ENCODE peak calls at places on chromosomes 13 and 19, in four cellular contexts. One of them, this sample, is unnamed. For H3K9me1, the result is how much of the 10 kb centered on the place peaks cover.

GRCh38 chr19:1936430-1936829 is 4.5 kb upstream of the CSNK1G2 start:
- DNase-seq in IMR-90: no peak
- DNase-seq in K562: no peak
- DNase-seq in keratinocyte: no peak
- DNase-seq in this sample: no peak

GRCh38 chr19:38656171-38656981 is 8.9 kb downstream of the ACTN4 start:
- DNase-seq in IMR-90: peak
- DNase-seq in K562: no peak
- DNase-seq in keratinocyte: no peak
- DNase-seq in this sample: no peak

GRCh38 chr13:36981156-36981743 is 17.9 kb downstream of the ALG5 start:
- DNase-seq in IMR-90: peak
- DNase-seq in K562: peak
- DNase-seq in keratinocyte: no peak
- DNase-seq in this sample: peak

GRCh38 chr13:94329277-94329676 is 150.2 kb downstream of the DCT start:
- DNase-seq in IMR-90: peak
- DNase-seq in K562: no peak
- DNase-seq in keratinocyte: no peak
- DNase-seq in this sample: no peak

GRCh38 chr13:46961719-46962118 is 64.9 kb upstream of the HTR2A start:
- DNase-seq in IMR-90: peak
- DNase-seq in K562: no peak
- DNase-seq in keratinocyte: no peak
- DNase-seq in this sample: no peak

GRCh38 chr19:16969127-16969526 is 57.5 kb downstream of the CPAMD8 start:
- DNase-seq in IMR-90: no peak
- DNase-seq in K562: no peak
- DNase-seq in keratinocyte: no peak
- DNase-seq in this sample: no peak

GRCh38 chr13:33195693-33196464 is 89.7 kb downstream of the STARD13 start:
- DNase-seq in IMR-90: no peak
- DNase-seq in K562: no peak
- DNase-seq in keratinocyte: no peak
- DNase-seq in this sample: no peak

GRCh38 chr19:47663911-47664771 is 49.1 kb upstream of the EHD2 start:
- DNase-seq in IMR-90: peak
- DNase-seq in K562: peak
- DNase-seq in keratinocyte: no peak
- DNase-seq in this sample: no peak

GRCh38 chr19:18336121-18336520 is 4.3 kb upstream of the PGPEP1 start:
- DNase-seq in IMR-90: no peak
- DNase-seq in K562: no peak
- DNase-seq in keratinocyte: no peak
- DNase-seq in this sample: no peak

GRCh38 chr13:114004416-114005205 is 30.7 kb upstream of the C13orf46 start:
- DNase-seq in IMR-90: peak
- DNase-seq in K562: peak
- DNase-seq in keratinocyte: no peak
- DNase-seq in this sample: peak

GRCh38 chr19:48332662-48333466 is 7.5 kb downstream of the EMP3 start:
- DNase-seq in IMR-90: peak
- DNase-seq in K562: peak
- DNase-seq in keratinocyte: peak
- DNase-seq in this sample: peak

GRCh38 chr19:42683917-42684513 is 56.3 kb downstream of the PSG3 start:
- DNase-seq in IMR-90: peak
- DNase-seq in K562: peak
- DNase-seq in keratinocyte: no peak
- DNase-seq in this sample: no peak

GRCh38 chr13:42997381-42997780 is 5.3 kb upstream of the EPSTI1 start:
- DNase-seq in IMR-90: peak
- DNase-seq in K562: no peak
- DNase-seq in keratinocyte: no peak
- DNase-seq in this sample: peak

GRCh38 chr19:33174186-33174585 is 19.9 kb upstream of the LRP3 start:
- DNase-seq in IMR-90: no peak
- DNase-seq in K562: no peak
- DNase-seq in keratinocyte: no peak
- DNase-seq in this sample: no peak

DNA sequence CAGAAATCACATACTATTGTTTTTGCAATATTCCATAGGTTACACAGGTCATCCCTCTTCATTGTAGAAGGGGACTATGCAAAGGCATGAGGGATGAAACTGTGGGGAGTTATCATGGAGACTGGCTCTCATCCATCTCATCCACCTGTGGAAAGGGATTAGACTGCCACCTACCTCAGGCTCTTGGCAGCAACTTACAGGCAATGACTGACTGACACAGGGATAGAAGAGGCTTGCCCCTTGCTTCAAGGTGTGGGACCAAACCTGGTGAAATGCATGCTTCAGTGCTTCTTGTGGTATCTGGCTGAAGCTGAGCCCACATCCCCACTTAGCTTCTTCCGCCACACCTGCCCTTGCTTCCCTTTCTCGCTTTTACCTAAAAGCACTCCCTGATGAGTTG is 341.3 kb downstream of the GPC5 start:
- DNase-seq in IMR-90: no peak
- DNase-seq in K562: no peak
- DNase-seq in keratinocyte: no peak
- DNase-seq in this sample: no peak
- H3K4me3 ChIP-seq in IMR-90: no peak
- H3K4me3 ChIP-seq in K562: no peak
- H3K4me3 ChIP-seq in keratinocyte: no peak
- H3K4me3 ChIP-seq in this sample: no peak

GRCh38 chr13:97348569-97349100 is 85.3 kb upstream of the RAP2A start:
- DNase-seq in IMR-90: no peak
- DNase-seq in K562: no peak
- DNase-seq in keratinocyte: no peak
- DNase-seq in this sample: no peak
- H3K9me1 ChIP-seq in IMR-90: under half
- H3K9me1 ChIP-seq in K562: under half
- H3K9me1 ChIP-seq in keratinocyte: under half
- H3K9me1 ChIP-seq in this sample: under half

GRCh38 chr13:95707442-95708389 is 30.8 kb downstream of the DNAJC3 start:
- DNase-seq in IMR-90: no peak
- DNase-seq in K562: no peak
- DNase-seq in keratinocyte: no peak
- DNase-seq in this sample: no peak
- H3K4me3 ChIP-seq in IMR-90: no peak
- H3K4me3 ChIP-seq in K562: no peak
- H3K4me3 ChIP-seq in keratinocyte: no peak
- H3K4me3 ChIP-seq in this sample: no peak

DNA sequence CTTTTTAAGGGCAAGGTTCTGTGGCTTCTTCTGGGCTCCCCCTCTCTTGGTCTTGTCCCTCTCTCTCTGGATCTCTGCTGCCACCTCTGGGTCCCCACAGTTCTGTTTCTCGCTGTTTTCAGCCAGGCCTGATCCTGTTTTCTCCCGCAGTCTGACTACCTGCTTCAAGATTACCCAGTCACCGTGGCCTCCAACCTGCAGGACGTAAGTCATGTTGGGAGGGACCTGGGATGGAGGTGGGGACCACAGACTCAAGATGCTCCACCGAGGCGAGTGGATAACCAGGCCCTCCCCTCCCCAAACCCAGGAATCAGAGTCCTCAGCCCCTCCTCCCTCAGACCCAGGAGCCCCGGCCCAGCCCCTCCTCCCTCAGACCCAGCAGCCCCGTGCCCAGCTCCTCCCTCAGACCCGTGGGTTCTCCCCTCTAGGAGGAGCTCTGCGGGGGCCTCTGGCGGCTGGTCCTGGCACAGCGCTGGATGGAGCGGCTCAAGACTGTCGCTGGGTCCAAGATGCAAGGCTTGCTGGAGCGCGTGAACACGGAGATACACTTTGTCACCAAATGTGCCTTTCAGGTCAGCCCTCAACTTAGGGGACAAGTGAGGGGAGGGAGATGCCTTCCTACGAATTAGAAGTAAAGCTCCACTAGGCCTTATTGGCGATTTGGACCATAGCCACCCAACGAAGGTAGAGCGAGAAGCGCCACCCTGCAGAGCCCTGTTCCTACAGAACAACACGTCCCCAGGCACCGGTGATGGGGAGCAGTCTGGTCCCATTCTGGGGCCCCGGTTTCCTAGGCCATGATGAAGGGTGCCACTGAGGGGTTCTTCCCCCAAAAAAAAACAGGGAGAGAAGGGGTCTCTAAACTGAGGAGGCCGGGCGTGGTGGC is 2.2 kb downstream of the FLT3LG start:
- DNase-seq in IMR-90: no peak
- DNase-seq in K562: peak
- DNase-seq in keratinocyte: no peak
- DNase-seq in this sample: peak
- H3K9me1 ChIP-seq in IMR-90: under half
- H3K9me1 ChIP-seq in K562: under half
- H3K9me1 ChIP-seq in keratinocyte: under half
- H3K9me1 ChIP-seq in this sample: under half

DNA sequence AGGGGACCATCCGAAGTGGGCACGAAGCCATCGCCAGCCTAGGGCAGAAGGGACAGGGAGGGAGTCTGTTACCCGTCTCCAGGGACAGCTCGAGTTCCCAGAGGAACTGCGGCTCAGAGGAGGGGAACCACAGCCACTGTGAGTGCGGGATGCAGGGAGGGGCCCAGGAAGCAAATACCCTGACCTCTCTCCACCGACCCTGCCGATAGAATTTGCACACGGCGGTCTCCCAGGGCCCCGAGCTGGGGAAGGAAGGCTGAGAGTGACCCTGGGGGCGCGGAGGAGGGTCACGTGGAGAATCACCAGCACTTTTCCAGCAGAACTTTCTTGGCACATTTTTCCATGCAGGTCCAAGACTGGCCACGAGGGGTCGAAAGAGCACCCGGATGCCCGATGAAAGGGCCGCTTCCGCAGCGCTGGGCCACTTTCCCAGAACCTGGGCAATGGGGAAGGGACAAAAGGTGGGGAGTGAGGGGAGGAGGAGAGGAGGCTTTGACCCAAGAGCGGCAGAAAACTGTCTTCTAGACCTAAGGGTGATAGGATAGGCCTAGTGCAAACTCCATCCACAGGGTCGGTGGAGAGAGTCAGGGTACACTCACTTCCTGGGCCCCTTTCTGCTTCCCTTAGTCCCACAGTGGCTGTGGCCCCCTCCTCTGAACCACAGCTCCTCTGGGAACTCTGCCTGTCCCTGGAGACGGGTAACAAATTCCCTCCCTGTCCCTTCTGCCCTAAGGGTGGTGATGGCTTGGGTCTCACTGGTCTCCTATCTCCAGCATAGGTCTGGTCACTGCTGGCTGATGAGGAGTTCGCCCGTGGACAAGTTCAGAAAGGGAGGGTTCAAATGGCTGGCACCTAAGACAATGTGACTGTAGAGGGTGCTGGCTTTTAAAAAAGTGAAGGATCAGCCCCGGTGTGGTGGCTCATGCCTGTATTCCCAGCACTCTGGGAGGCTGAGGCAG is 5.3 kb upstream of the GPR4 start:
- DNase-seq in IMR-90: peak
- DNase-seq in K562: peak
- DNase-seq in keratinocyte: no peak
- DNase-seq in this sample: peak
- H3K4me3 ChIP-seq in IMR-90: no peak
- H3K4me3 ChIP-seq in K562: no peak
- H3K4me3 ChIP-seq in keratinocyte: peak
- H3K4me3 ChIP-seq in this sample: peak

GRCh38 chr13:103835052-103835451 is 768.8 kb upstream of the SLC10A2 start:
- DNase-seq in IMR-90: no peak
- DNase-seq in K562: no peak
- DNase-seq in keratinocyte: no peak
- DNase-seq in this sample: no peak
- H3K9me1 ChIP-seq in IMR-90: under half
- H3K9me1 ChIP-seq in K562: under half
- H3K9me1 ChIP-seq in keratinocyte: under half
- H3K9me1 ChIP-seq in this sample: under half

DNA sequence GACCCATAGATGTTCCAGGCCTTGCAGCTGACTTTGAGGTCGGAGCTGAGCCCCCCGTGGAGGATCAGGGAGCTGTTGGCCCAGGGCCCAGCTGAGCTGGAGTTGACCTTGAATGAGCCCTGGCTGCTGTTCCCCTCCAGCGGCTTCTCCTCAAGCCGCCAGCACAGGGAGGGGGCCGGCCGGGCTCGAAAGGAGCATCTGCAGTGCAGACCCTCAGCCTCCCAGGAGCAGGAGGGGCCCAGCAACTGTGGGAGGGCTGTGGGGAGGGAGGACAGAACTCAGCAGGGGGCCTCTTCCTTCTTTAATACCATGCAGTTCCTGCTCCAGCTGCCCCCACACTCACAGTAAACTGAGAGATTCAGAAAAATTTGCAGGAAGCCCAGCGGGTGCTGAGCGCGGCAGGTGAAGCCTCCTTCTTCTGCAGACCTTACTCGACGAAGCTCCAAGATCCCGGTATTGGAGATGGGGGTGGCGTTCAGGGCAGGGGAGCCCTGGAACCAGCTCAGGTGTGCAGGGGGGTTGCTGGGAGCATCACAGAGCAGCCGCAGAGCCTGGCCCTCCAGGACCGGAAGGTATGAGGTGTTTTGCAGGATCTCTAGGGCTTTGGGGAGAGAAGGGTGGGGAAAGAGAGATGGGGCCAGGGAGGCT is 2.6 kb downstream of the SIGLEC5 start:
- DNase-seq in IMR-90: no peak
- DNase-seq in K562: no peak
- DNase-seq in keratinocyte: no peak
- DNase-seq in this sample: no peak
- H3K4me3 ChIP-seq in IMR-90: no peak
- H3K4me3 ChIP-seq in K562: no peak
- H3K4me3 ChIP-seq in keratinocyte: no peak
- H3K4me3 ChIP-seq in this sample: no peak